ENCODE peak calls at places on chromosomes 13 and 19, in six cellular contexts. I is caudate nucleus; S is activated T-cell treated with anti-CD3 and anti-CD28 coated beads, Interleukin-2, amount 50 U/mL, for 72 hours; Y is HCEC 1CT; M is WERI-Rb-1; G is mucosa of descending colon. T is an unnamed sample.

GRCh38 chr19:4702764-4703163 is 20.9 kb downstream of the DPP9 start:
- DNase-seq in S (no peak), Y (no peak), G (no peak), I (no peak), M (no peak), T (no peak)

GRCh38 chr13:91085127-91085526 is 262.4 kb upstream of the MIR17HG start:
- DNase-seq in G (no peak), M (no peak), Y (no peak), I (no peak), S (no peak), T (no peak)

GRCh38 chr19:46385636-46386035 is 27.7 kb downstream of the CCDC8 start:
- DNase-seq in Y (no peak), S (no peak), G (peak; percentile 7), I (no peak), M (no peak), T (no peak)

GRCh38 chr13:113145496-113145895 is 13.0 kb upstream of the PROZ start:
- DNase-seq in I (no peak), M (peak; percentile 6), S (peak; percentile 54), G (no peak), Y (no peak), T (peak; percentile 71)

GRCh38 chr13:39381456-39381855 is 221.5 kb downstream of the LHFPL6 start:
- DNase-seq in M (no peak), G (no peak), I (no peak), Y (no peak), S (no peak), T (no peak)

GRCh38 chr19:604355-604754 is 14.7 kb downstream of the HCN2 start:
- DNase-seq in I (no peak), Y (no peak), S (peak; percentile 77), M (peak; percentile 52), G (no peak), T (peak; percentile 81)

GRCh38 chr19:27744926-27745844 is 1467.8 kb downstream of the UQCRFS1 start:
- DNase-seq in S (no peak), M (no peak), G (no peak), Y (no peak), I (no peak), T (no peak)

GRCh38 chr19:41998246-41999020 is 4.4 kb upstream of the ATP1A3 start:
- DNase-seq in Y (peak; percentile 28), S (peak; percentile 73), M (peak; percentile 80), G (peak; percentile 52), I (no peak), T (peak; percentile 78)

GRCh38 chr19:19026299-19026971 is 6.9 kb downstream of the SUGP2 start:
- DNase-seq in I (no peak), G (no peak), S (no peak), Y (no peak), M (peak; percentile 36), T (no peak)

GRCh38 chr13:70339738-70340137 is 231.5 kb upstream of the KLHL1 start:
- DNase-seq in Y (no peak), G (peak; percentile 27), M (peak; percentile 8), I (no peak), S (no peak), T (no peak)

GRCh38 chr19:37955986-37956385 is 49.0 kb downstream of the SIPA1L3 start:
- DNase-seq in G (no peak), M (no peak), S (no peak), I (no peak), Y (no peak), T (no peak)

GRCh38 chr13:35741657-35742056 is 265.2 kb upstream of the MAB21L1 start:
- DNase-seq in G (no peak), S (no peak), M (no peak), I (no peak), Y (no peak), T (no peak)

GRCh38 chr13:32261567-32261966 is 53.6 kb downstream of the ZAR1L start:
- DNase-seq in G (no peak), I (peak; percentile 12), S (no peak), Y (peak; percentile 85), M (no peak), T (no peak)

GRCh38 chr19:1837625-1838105 is 10.6 kb downstream of the REXO1 start:
- DNase-seq in S (peak; percentile 70), G (peak; percentile 87), I (no peak), M (peak; percentile 79), Y (no peak), T (peak; percentile 89)

GRCh38 chr13:49098771-49099512 is 121.2 kb upstream of the MLNR start:
- DNase-seq in Y (peak; percentile 51), M (no peak), G (no peak), I (no peak), S (no peak), T (no peak)

GRCh38 chr19:17347361-17347760 is 10.0 kb downstream of the GTPBP3 start:
- DNase-seq in S (no peak), G (no peak), Y (no peak), I (no peak), M (no peak), T (no peak)

GRCh38 chr19:33950141-33950805 is 153.6 kb downstream of the KCTD15 start:
- DNase-seq in S (no peak), Y (no peak), I (no peak), M (no peak), G (no peak), T (no peak)

GRCh38 chr13:61795580-61795979 is 379.9 kb upstream of the PCDH20 start:
- DNase-seq in Y (no peak), I (no peak), S (no peak), G (no peak), M (no peak), T (no peak)

GRCh38 chr13:45384474-45385174 is 33.5 kb downstream of the SLC25A30 start:
- DNase-seq in I (no peak), S (no peak), Y (no peak), M (no peak), G (no peak), T (no peak)

GRCh38 chr13:27449081-27449603 is 1.2 kb downstream of the MTIF3 start:
- DNase-seq in Y (no peak), M (no peak), G (no peak), I (no peak), S (no peak), T (no peak)

GRCh38 chr13:114129649-114130062 is 2.8 kb downstream of the RASA3 start:
- DNase-seq in G (no peak), Y (no peak), S (peak; percentile 41), M (no peak), I (no peak), T (peak; percentile 62)

GRCh38 chr13:32019612-32020233 is 11.9 kb upstream of the FRY start:
- DNase-seq in I (peak; percentile 5), M (peak; percentile 69), Y (peak; percentile 51), G (no peak), S (peak; percentile 38), T (peak; percentile 34)

GRCh38 chr13:26980099-26981031 is 191.2 kb downstream of the USP12 start:
- DNase-seq in Y (no peak), G (peak; percentile 65), S (no peak), I (no peak), M (no peak), T (no peak)

GRCh38 chr13:44409595-44409994 is 36.0 kb downstream of the SERP2 start:
- DNase-seq in S (no peak), I (no peak), G (no peak), M (no peak), Y (no peak), T (no peak)

GRCh38 chr19:13865243-13865577 is 11.7 kb upstream of the NANOS3 start:
- DNase-seq in M (no peak), G (no peak), I (no peak), Y (no peak), S (no peak), T (no peak)

GRCh38 chr19:40542197-40542859 is 34.3 kb upstream of the SHKBP1 start:
- DNase-seq in I (no peak), S (no peak), M (peak; percentile 96), Y (no peak), G (peak; percentile 67), T (no peak)

GRCh38 chr13:92807343-92807742 is 419.3 kb upstream of the GPC6 start:
- DNase-seq in Y (no peak), M (no peak), I (no peak), S (no peak), G (no peak), T (no peak)

GRCh38 chr13:44374348-44374712 is 706 bp downstream of the SERP2 start:
- DNase-seq in S (no peak), G (no peak), Y (no peak), M (no peak), I (no peak), T (no peak)

GRCh38 chr19:7415163-7415856 is 66.6 kb downstream of the ARHGEF18 start:
- DNase-seq in S (no peak), Y (no peak), G (no peak), I (no peak), M (no peak), T (no peak)

GRCh38 chr19:31269425-31270127 is 79.7 kb downstream of the TSHZ3 start:
- DNase-seq in Y (no peak), S (no peak), M (no peak), I (no peak), G (no peak), T (no peak)

GRCh38 chr13:24985102-24985501 is 110.8 kb upstream of the PABPC3 start:
- DNase-seq in Y (no peak), M (peak; percentile 68), G (no peak), S (no peak), I (no peak), T (no peak)

GRCh38 chr19:50998686-50999085 is 2.7 kb downstream of the KLK8 start:
- DNase-seq in Y (no peak), M (no peak), G (no peak), S (no peak), I (no peak), T (no peak)

GRCh38 chr13:62537593-62537992 is 1121.9 kb upstream of the PCDH20 start:
- DNase-seq in G (no peak), Y (no peak), M (no peak), I (no peak), S (no peak), T (no peak)

GRCh38 chr19:4581381-4582111 is 22.1 kb upstream of the SEMA6B start:
- DNase-seq in Y (no peak), M (peak; percentile 66), G (no peak), S (no peak), I (no peak), T (peak; percentile 56)

GRCh38 chr13:110322126-110322827 is 15.2 kb downstream of the COL4A2 start:
- DNase-seq in G (no peak), I (no peak), S (no peak), Y (no peak), M (no peak), T (no peak)

GRCh38 chr19:7013678-7014077 is 7.6 kb downstream of the MBD3L2B start:
- DNase-seq in S (peak; percentile 43), M (no peak), I (no peak), G (no peak), Y (peak; percentile 59), T (peak; percentile 35)

GRCh38 chr19:46478356-46478986 is 7.1 kb upstream of the PNMA8A start:
- DNase-seq in G (no peak), S (no peak), Y (peak; percentile 48), M (no peak), I (peak; percentile 30), T (no peak)

GRCh38 chr13:30047154-30047874 is 196.9 kb upstream of the UBL3 start:
- DNase-seq in G (no peak), M (no peak), S (peak; percentile 35), I (no peak), Y (no peak), T (no peak)

GRCh38 chr19:58170860-58171259 is 12.0 kb upstream of the ZNF274 start:
- DNase-seq in M (no peak), S (no peak), Y (peak; percentile 32), G (no peak), I (no peak), T (no peak)

GRCh38 chr19:33125929-33126388 is 6.0 kb upstream of the WDR88 start:
- DNase-seq in G (no peak), S (peak; percentile 51), I (peak; percentile 6), Y (peak; percentile 70), M (peak; percentile 47), T (peak; percentile 66)